ENCODE peak calls at places on chromosomes 16 and 17, in four cellular contexts. I is HepG2, J is GM12878, A is K562. W is an unnamed sample.

GRCh38 chr17:48532261-48532660 is 1.4 kb upstream of the HOXB1 start:
- DNase-seq in J (no peak), A (no peak), I (no peak), W (no peak)

GRCh38 chr17:1512351-1512750 is 4.1 kb downstream of the INPP5K start:
- DNase-seq in A (no peak), J (no peak), I (no peak), W (no peak)

GRCh38 chr17:70181866-70182265 is 12.5 kb downstream of the KCNJ2 start:
- DNase-seq in A (no peak), J (no peak), I (no peak), W (no peak)

GRCh38 chr16:48091077-48091476 is 64.7 kb downstream of the ABCC12 start:
- DNase-seq in I (no peak), J (no peak), A (no peak), W (peak)

GRCh38 chr17:13204607-13205237 is 186.9 kb upstream of the ELAC2 start:
- DNase-seq in J (no peak), A (no peak), I (no peak), W (no peak)

GRCh38 chr17:66673668-66674276 is 161.1 kb upstream of the CACNG5 start:
- DNase-seq in I (peak), J (no peak), A (peak), W (peak)

GRCh38 chr16:47676628-47677177 is 215.6 kb downstream of the PHKB start:
- DNase-seq in A (no peak), I (no peak), J (no peak), W (no peak)

GRCh38 chr16:22337045-22337444 is 37.4 kb downstream of the CDR2 start:
- DNase-seq in A (no peak), I (no peak), J (no peak), W (no peak)

GRCh38 chr17:14621826-14622621 is 321.1 kb downstream of the HS3ST3B1 start:
- DNase-seq in I (no peak), A (no peak), J (no peak), W (no peak)

GRCh38 chr16:783404-784161 is 4.6 kb downstream of the RPUSD1 start:
- DNase-seq in A (peak), I (no peak), J (no peak), W (no peak)

GRCh38 chr16:76577003-76577402 is 299.8 kb downstream of the CNTNAP4 start:
- DNase-seq in J (peak), I (no peak), A (no peak), W (no peak)

GRCh38 chr16:87052506-87052905 is 264.7 kb downstream of the C16orf95 start:
- DNase-seq in I (no peak), A (peak), J (no peak), W (no peak)

GRCh38 chr16:641326-642188 is at the start of gene MCRIP2:
- DNase-seq in A (peak), J (peak), I (peak), W (peak)

GRCh38 chr16:9360075-9360474 is 268.6 kb downstream of the HAPSTR1 start:
- DNase-seq in J (no peak), A (no peak), I (no peak), W (no peak)

GRCh38 chr17:39529455-39529854 is 68.2 kb downstream of the CDK12 start:
- DNase-seq in J (no peak), I (no peak), A (peak), W (no peak)

GRCh38 chr17:3754458-3755334 is 31.0 kb downstream of the HASPIN start:
- DNase-seq in J (no peak), I (no peak), A (peak), W (peak)

GRCh38 chr17:40888321-40888720 is 3.3 kb upstream of the KRT20 start:
- DNase-seq in A (no peak), J (no peak), I (no peak), W (no peak)

GRCh38 chr17:40883031-40883430 is 2.0 kb downstream of the KRT20 start:
- DNase-seq in I (no peak), J (no peak), A (no peak), W (no peak)

GRCh38 chr17:40883960-40884359 is 1.1 kb downstream of the KRT20 start:
- DNase-seq in J (no peak), A (no peak), I (no peak), W (no peak)

GRCh38 chr17:40884708-40885512 is at the start of gene KRT20:
- DNase-seq in A (no peak), J (no peak), I (no peak), W (no peak)

DNA sequence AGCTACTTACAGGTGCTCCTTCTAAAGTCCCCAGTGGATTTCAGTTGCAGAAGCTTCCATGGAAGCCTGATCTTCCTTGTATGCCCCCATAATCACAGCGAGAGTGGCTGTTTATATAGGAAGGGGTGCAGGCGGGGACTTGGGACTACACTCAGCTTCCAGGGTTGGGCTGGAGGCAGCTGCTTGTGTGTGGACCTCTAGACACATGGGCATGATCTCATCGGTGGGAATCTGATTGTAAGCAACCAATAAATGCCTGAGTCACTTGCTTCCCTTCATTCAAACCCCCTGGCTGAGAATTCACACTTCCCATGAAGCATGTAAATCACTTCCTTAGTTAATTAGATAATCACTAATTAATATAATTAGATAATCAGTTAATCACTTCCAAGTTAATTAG is 1.0 kb upstream of the KRT20 start:
- DNase-seq in J (no peak), A (no peak), I (no peak), W (no peak)
- TF ChIP-seq CREM in J (no peak), A (no peak), I (no peak), W (no peak)

DNA sequence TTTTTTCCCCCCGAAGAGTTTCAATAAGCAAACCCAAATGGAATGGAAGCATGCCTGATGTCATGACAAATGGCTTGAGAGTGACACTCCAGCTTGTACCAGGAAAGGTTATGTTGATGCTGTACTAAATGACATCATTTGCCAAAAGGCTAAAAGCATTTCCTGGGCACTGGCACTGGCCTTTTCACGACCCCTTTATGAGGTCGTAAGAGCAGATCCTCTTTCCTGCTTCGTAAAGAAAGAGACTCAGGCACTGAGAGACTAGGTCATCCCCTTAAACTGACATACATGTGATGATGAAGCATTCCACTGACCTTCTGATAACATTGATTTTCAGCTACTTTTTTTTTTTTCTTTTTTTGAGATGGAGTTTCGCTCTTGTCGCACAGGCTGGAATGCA is 30.5 kb downstream of the CEP295NL start:
- DNase-seq in I (no peak), J (no peak), A (no peak), W (no peak)
- TF ChIP-seq CREM in I (no peak), J (no peak), A (no peak), W (no peak)

GRCh38 chr17:54882950-54883349 is 17.7 kb upstream of the TOM1L1 start:
- DNase-seq in I (no peak), A (no peak), J (no peak), W (no peak)

GRCh38 chr17:54881255-54881972 is 19.2 kb upstream of the TOM1L1 start:
- DNase-seq in J (no peak), I (no peak), A (no peak), W (no peak)

GRCh38 chr17:54887787-54888186 is 12.9 kb upstream of the TOM1L1 start:
- DNase-seq in I (no peak), A (no peak), J (no peak), W (no peak)

GRCh38 chr17:54882371-54882770 is 18.3 kb upstream of the TOM1L1 start:
- DNase-seq in I (no peak), A (no peak), J (no peak), W (no peak)

GRCh38 chr17:54883939-54884338 is 16.7 kb upstream of the TOM1L1 start:
- DNase-seq in I (no peak), J (no peak), A (no peak), W (no peak)
- TF ChIP-seq CREM in I (no peak), J (no peak), A (no peak), W (no peak)

GRCh38 chr17:77129568-77130301 is 11.0 kb upstream of the SEC14L1 start:
- DNase-seq in I (no peak), A (no peak), J (no peak), W (no peak)

GRCh38 chr17:77132411-77133086 is 8.2 kb upstream of the SEC14L1 start:
- DNase-seq in A (no peak), J (no peak), I (no peak), W (no peak)

GRCh38 chr17:77130521-77130920 is 10.2 kb upstream of the SEC14L1 start:
- DNase-seq in A (no peak), J (no peak), I (no peak), W (no peak)

GRCh38 chr17:77133087-77133633 is 7.6 kb upstream of the SEC14L1 start:
- DNase-seq in A (no peak), I (no peak), J (no peak), W (no peak)

DNA sequence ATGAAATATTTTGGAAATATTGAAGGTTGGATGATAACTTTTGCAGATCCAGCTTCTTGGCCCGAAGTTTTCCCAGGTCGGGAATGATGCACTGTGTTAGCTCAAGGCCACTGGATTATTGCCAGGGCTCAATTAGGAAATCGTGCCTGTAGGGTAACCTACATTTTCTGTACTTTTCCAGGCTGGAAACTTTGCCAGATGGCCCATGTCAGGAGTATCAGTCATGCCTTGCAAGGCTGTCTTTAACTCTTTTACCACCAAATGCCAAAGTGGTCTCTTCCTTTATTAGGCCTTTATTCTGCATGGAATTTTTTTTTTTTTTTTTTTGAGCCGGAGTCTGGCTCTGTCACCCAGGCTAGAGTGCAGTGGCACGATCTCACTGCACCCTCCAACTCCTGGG is 8.8 kb upstream of the SEC14L1 start:
- DNase-seq in J (no peak), I (peak), A (no peak), W (no peak)
- TF ChIP-seq CREM in J (no peak), I (no peak), A (no peak), W (no peak)

GRCh38 chr16:74736531-74737157 is 36.0 kb upstream of the MLKL start:
- DNase-seq in I (no peak), J (no peak), A (no peak), W (no peak)

GRCh38 chr16:74735554-74735953 is 34.9 kb upstream of the MLKL start:
- DNase-seq in J (no peak), I (no peak), A (no peak), W (no peak)

GRCh38 chr16:74738816-74739215 is 35.8 kb downstream of the FA2H start:
- DNase-seq in J (no peak), I (no peak), A (no peak), W (no peak)

GRCh38 chr16:74737521-74737920 is 36.9 kb upstream of the MLKL start:
- DNase-seq in A (no peak), I (no peak), J (no peak), W (no peak)

DNA sequence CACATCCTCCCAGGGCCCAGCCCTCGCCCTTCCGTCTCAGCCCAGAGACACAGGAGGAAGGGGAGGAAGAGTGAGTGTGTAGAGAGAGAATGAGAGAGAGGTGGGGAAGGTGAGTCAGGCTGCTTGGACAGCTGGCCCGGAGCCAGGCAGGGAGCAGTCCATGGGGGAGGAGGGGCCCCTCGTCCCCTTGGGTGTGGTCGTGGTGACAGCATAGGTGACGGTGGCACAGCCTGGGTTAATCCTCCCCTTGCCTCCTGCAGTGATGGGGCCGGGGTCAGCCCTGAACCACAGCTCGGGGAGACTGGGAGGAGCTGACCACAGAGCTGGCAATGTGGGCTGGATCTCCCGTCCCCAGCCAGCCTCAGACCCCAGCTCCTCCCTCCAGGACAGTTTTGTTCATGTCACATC is 36.5 kb downstream of the FA2H start:
- DNase-seq in I (no peak), J (no peak), A (peak), W (no peak)
- TF ChIP-seq CREM in I (no peak), J (no peak), A (peak), W (no peak)